ENCODE peak calls at places on chromosomes 2 and 18, in five cellular contexts. D, O, J, F and H are unnamed samples.

GRCh38 chr2:14638488-14638887 is 6.0 kb downstream of the LRATD1 start:
- DNase-seq in F (no peak), D (no peak), J (no peak), O (no peak), H (no peak)

GRCh38 chr2:234840336-234840735 is 111.5 kb upstream of the SH3BP4 start:
- DNase-seq in F (no peak), D (peak), O (peak), J (peak), H (peak)

GRCh38 chr2:85409719-85410583 is at the start of gene CAPG:
- DNase-seq in F (peak), O (no peak), D (no peak), J (no peak), H (no peak)

GRCh38 chr2:3180082-3180908 is 197.3 kb downstream of the EIPR1 start:
- DNase-seq in J (no peak), D (peak), O (no peak), F (no peak), H (no peak)

GRCh38 chr18:48893061-48893558 is 57.7 kb downstream of the SMAD7 start:
- DNase-seq in D (no peak), F (no peak), O (no peak), J (no peak), H (no peak)

GRCh38 chr18:55096261-55097026 is 137.2 kb upstream of the CCDC68 start:
- DNase-seq in D (peak), F (no peak), O (peak), J (no peak), H (peak)

GRCh38 chr2:190722061-190722759 is 73.3 kb downstream of the NAB1 start:
- DNase-seq in D (no peak), F (no peak), O (no peak), J (no peak), H (no peak)

GRCh38 chr2:226800941-226801784 is 1.5 kb upstream of the IRS1 start:
- DNase-seq in D (peak), O (peak), J (no peak), F (peak), H (no peak)

GRCh38 chr2:226358688-226359087 is 440.9 kb downstream of the IRS1 start:
- DNase-seq in J (no peak), O (no peak), D (no peak), F (no peak), H (no peak)

GRCh38 chr2:234083572-234084348 is 33.3 kb downstream of the SPP2 start:
- DNase-seq in F (no peak), J (no peak), D (no peak), O (no peak), H (no peak)

GRCh38 chr2:178807227-178808008 is at the start of gene TTN:
- DNase-seq in O (no peak), F (no peak), D (no peak), J (no peak), H (no peak)

GRCh38 chr2:237618449-237618848 is 8.9 kb upstream of the LRRFIP1 start:
- DNase-seq in J (no peak), O (no peak), D (peak), F (no peak), H (no peak)